ENCODE peak calls at places on chromosome 14, in seven cellular contexts. One of them, this sample, is unnamed.

GRCh38 chr14:102481371-102481770 is 28.2 kb downstream of the ANKRD9 start:
- DNase-seq in body of pancreas: no peak
- DNase-seq in GM23248: no peak
- DNase-seq in esophagus squamous epithelium: no peak
- DNase-seq in uterus: no peak
- DNase-seq in astrocyte: no peak
- DNase-seq in H9: no peak
- DNase-seq in this sample: no peak

GRCh38 chr14:69266572-69267345 is 6.8 kb downstream of the GALNT16 start:
- DNase-seq in body of pancreas: no peak
- DNase-seq in GM23248: no peak
- DNase-seq in esophagus squamous epithelium: no peak
- DNase-seq in uterus: no peak
- DNase-seq in astrocyte: no peak
- DNase-seq in H9: no peak
- DNase-seq in this sample: no peak

GRCh38 chr14:72610096-72610830 is 283.6 kb downstream of the DPF3 start:
- DNase-seq in body of pancreas: no peak
- DNase-seq in GM23248: no peak
- DNase-seq in esophagus squamous epithelium: no peak
- DNase-seq in uterus: no peak
- DNase-seq in astrocyte: no peak
- DNase-seq in H9: peak; percentile 8
- DNase-seq in this sample: no peak

GRCh38 chr14:72608391-72609204 is 285.3 kb downstream of the DPF3 start:
- DNase-seq in body of pancreas: no peak
- DNase-seq in GM23248: peak; percentile 97
- DNase-seq in esophagus squamous epithelium: no peak
- DNase-seq in uterus: no peak
- DNase-seq in astrocyte: peak; percentile 97
- DNase-seq in H9: no peak
- DNase-seq in this sample: no peak

GRCh38 chr14:31858868-31859267 is 218.2 kb upstream of the ARHGAP5 start:
- DNase-seq in body of pancreas: no peak
- DNase-seq in GM23248: peak; percentile 32
- DNase-seq in esophagus squamous epithelium: no peak
- DNase-seq in uterus: no peak
- DNase-seq in astrocyte: no peak
- DNase-seq in H9: no peak
- DNase-seq in this sample: no peak

GRCh38 chr14:37668646-37669045 is 73.2 kb downstream of the TTC6 start:
- DNase-seq in body of pancreas: no peak
- DNase-seq in GM23248: peak; percentile 20
- DNase-seq in esophagus squamous epithelium: no peak
- DNase-seq in uterus: no peak
- DNase-seq in astrocyte: peak; percentile 53
- DNase-seq in H9: no peak
- DNase-seq in this sample: no peak

GRCh38 chr14:21039059-21039422 is 3.1 kb upstream of the RNASE7 start:
- DNase-seq in body of pancreas: peak; percentile 96
- DNase-seq in GM23248: peak; percentile 35
- DNase-seq in esophagus squamous epithelium: no peak
- DNase-seq in uterus: peak; percentile 95
- DNase-seq in astrocyte: peak; percentile 49
- DNase-seq in H9: peak; percentile 77
- DNase-seq in this sample: no peak

GRCh38 chr14:70886421-70887206 is 20.6 kb upstream of the PCNX1 start:
- DNase-seq in body of pancreas: no peak
- DNase-seq in GM23248: no peak
- DNase-seq in esophagus squamous epithelium: no peak
- DNase-seq in uterus: no peak
- DNase-seq in astrocyte: no peak
- DNase-seq in H9: no peak
- DNase-seq in this sample: peak; percentile 47

GRCh38 chr14:61885203-61885961 is 123.2 kb downstream of the SNAPC1 start:
- DNase-seq in body of pancreas: no peak
- DNase-seq in GM23248: no peak
- DNase-seq in esophagus squamous epithelium: no peak
- DNase-seq in uterus: no peak
- DNase-seq in astrocyte: no peak
- DNase-seq in H9: no peak
- DNase-seq in this sample: no peak

GRCh38 chr14:96582641-96582980 is 80.4 kb downstream of the PAPOLA start:
- DNase-seq in body of pancreas: no peak
- DNase-seq in GM23248: no peak
- DNase-seq in esophagus squamous epithelium: no peak
- DNase-seq in uterus: no peak
- DNase-seq in astrocyte: no peak
- DNase-seq in H9: peak; percentile 17
- DNase-seq in this sample: no peak

GRCh38 chr14:60933920-60934655 is 46.8 kb downstream of the TRMT5 start:
- DNase-seq in body of pancreas: no peak
- DNase-seq in GM23248: no peak
- DNase-seq in esophagus squamous epithelium: no peak
- DNase-seq in uterus: no peak
- DNase-seq in astrocyte: no peak
- DNase-seq in H9: no peak
- DNase-seq in this sample: no peak

GRCh38 chr14:26261368-26262122 is 336.3 kb downstream of the NOVA1 start:
- DNase-seq in body of pancreas: no peak
- DNase-seq in GM23248: no peak
- DNase-seq in esophagus squamous epithelium: no peak
- DNase-seq in uterus: no peak
- DNase-seq in astrocyte: no peak
- DNase-seq in H9: peak; percentile 49
- DNase-seq in this sample: no peak

GRCh38 chr14:27712364-27712763 is 1054.2 kb upstream of the FOXG1 start:
- DNase-seq in body of pancreas: no peak
- DNase-seq in GM23248: no peak
- DNase-seq in esophagus squamous epithelium: no peak
- DNase-seq in uterus: no peak
- DNase-seq in astrocyte: no peak
- DNase-seq in H9: no peak
- DNase-seq in this sample: no peak

GRCh38 chr14:32358781-32359180 is 29.7 kb downstream of the AKAP6 start:
- DNase-seq in body of pancreas: no peak
- DNase-seq in GM23248: no peak
- DNase-seq in esophagus squamous epithelium: no peak
- DNase-seq in uterus: no peak
- DNase-seq in astrocyte: no peak
- DNase-seq in H9: no peak
- DNase-seq in this sample: no peak

GRCh38 chr14:68666206-68666730 is 126.6 kb downstream of the ZFP36L1 start:
- DNase-seq in body of pancreas: no peak
- DNase-seq in GM23248: peak; percentile 26
- DNase-seq in esophagus squamous epithelium: no peak
- DNase-seq in uterus: no peak
- DNase-seq in astrocyte: no peak
- DNase-seq in H9: no peak
- DNase-seq in this sample: no peak

DNA sequence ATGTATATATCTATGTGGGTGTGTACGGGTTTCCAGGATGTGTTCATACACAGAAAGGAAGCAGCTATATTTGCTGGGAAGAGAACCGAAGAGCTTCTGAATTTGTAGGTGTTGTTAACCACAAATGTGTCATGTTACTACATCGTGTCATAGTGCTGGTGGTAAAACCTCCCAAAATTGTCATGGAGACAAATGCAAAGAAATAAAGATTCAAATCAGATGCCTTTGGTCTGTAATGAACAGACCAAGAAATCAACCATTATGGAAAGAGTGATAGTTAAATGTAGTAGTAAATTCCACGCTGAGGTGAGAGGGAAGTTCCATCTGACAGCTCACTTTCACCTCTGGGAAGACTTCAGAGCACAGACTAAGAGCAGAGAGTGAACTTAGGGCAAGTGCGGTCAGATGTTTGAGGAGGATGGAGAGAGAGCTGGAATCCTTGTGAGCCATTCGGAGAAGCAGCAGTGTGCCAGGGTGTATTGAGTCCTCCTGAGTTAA is 487.5 kb downstream of the TMEM121 start:
- DNase-seq in body of pancreas: no peak
- DNase-seq in GM23248: no peak
- DNase-seq in esophagus squamous epithelium: no peak
- DNase-seq in uterus: no peak
- DNase-seq in astrocyte: no peak
- DNase-seq in H9: no peak
- DNase-seq in this sample: peak; percentile 71
- H3K4me1 ChIP-seq in body of pancreas: no peaks in the 10 kb centered on the region
- H3K4me1 ChIP-seq in GM23248: no peaks in the 10 kb centered on the region
- H3K4me1 ChIP-seq in esophagus squamous epithelium: no peaks in the 10 kb centered on the region
- H3K4me1 ChIP-seq in uterus: no peaks in the 10 kb centered on the region
- H3K4me1 ChIP-seq in astrocyte: no peaks in the 10 kb centered on the region
- H3K4me1 ChIP-seq in H9: no peaks in the 10 kb centered on the region
- H3K4me1 ChIP-seq in this sample: peaks cover 16% of the 10 kb centered on the region

GRCh38 chr14:34029921-34030334 is 79.1 kb upstream of the EGLN3 start:
- DNase-seq in body of pancreas: peak; percentile 23
- DNase-seq in GM23248: peak; percentile 38
- DNase-seq in esophagus squamous epithelium: no peak
- DNase-seq in uterus: peak; percentile 70
- DNase-seq in astrocyte: peak; percentile 67
- DNase-seq in H9: peak; percentile 36
- DNase-seq in this sample: no peak

GRCh38 chr14:34034447-34035176 is 83.7 kb upstream of the EGLN3 start:
- DNase-seq in body of pancreas: no peak
- DNase-seq in GM23248: no peak
- DNase-seq in esophagus squamous epithelium: no peak
- DNase-seq in uterus: no peak
- DNase-seq in astrocyte: no peak
- DNase-seq in H9: no peak
- DNase-seq in this sample: no peak

GRCh38 chr14:34030864-34031263 is 80.0 kb upstream of the EGLN3 start:
- DNase-seq in body of pancreas: no peak
- DNase-seq in GM23248: peak; percentile 70
- DNase-seq in esophagus squamous epithelium: no peak
- DNase-seq in uterus: peak; percentile 66
- DNase-seq in astrocyte: peak; percentile 74
- DNase-seq in H9: no peak
- DNase-seq in this sample: no peak

GRCh38 chr14:34035177-34035933 is 84.5 kb upstream of the EGLN3 start:
- DNase-seq in body of pancreas: no peak
- DNase-seq in GM23248: no peak
- DNase-seq in esophagus squamous epithelium: no peak
- DNase-seq in uterus: no peak
- DNase-seq in astrocyte: no peak
- DNase-seq in H9: no peak
- DNase-seq in this sample: no peak

DNA sequence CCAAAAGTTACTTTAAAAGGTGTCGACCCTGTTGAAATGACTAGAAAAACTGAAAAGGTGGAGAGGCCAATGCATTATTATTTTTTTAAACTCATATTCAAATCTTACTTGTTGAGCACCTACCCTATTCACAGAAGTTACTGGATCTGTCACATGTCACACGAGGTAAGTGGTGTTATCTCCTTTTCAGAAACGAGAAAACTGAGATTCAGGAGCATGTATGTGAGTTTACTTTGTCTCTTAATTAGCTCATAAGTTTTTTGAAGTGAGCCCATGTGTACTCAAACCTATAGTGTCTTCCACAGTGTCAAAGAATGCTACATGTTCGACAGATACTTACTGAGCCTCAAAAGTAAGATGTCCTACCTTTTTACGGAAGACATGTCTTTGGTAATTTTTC is 81.8 kb upstream of the EGLN3 start:
- DNase-seq in body of pancreas: no peak
- DNase-seq in GM23248: no peak
- DNase-seq in esophagus squamous epithelium: no peak
- DNase-seq in uterus: no peak
- DNase-seq in astrocyte: no peak
- DNase-seq in H9: no peak
- DNase-seq in this sample: no peak
- H3K4me1 ChIP-seq in body of pancreas: no peaks in the 10 kb centered on the region
- H3K4me1 ChIP-seq in GM23248: peaks cover 12% of the 10 kb centered on the region
- H3K4me1 ChIP-seq in esophagus squamous epithelium: peaks cover 6% of the 10 kb centered on the region
- H3K4me1 ChIP-seq in uterus: no peaks in the 10 kb centered on the region
- H3K4me1 ChIP-seq in astrocyte: no peaks in the 10 kb centered on the region
- H3K4me1 ChIP-seq in H9: peaks cover 3% of the 10 kb centered on the region
- H3K4me1 ChIP-seq in this sample: no peaks in the 10 kb centered on the region

GRCh38 chr14:99472937-99473336 is 7.7 kb downstream of the SETD3 start:
- DNase-seq in body of pancreas: no peak
- DNase-seq in GM23248: no peak
- DNase-seq in esophagus squamous epithelium: no peak
- DNase-seq in uterus: no peak
- DNase-seq in astrocyte: no peak
- DNase-seq in H9: no peak
- DNase-seq in this sample: no peak
- H3K4me1 ChIP-seq in body of pancreas: peaks cover 8% of the 10 kb centered on the region
- H3K4me1 ChIP-seq in GM23248: peaks cover 11% of the 10 kb centered on the region
- H3K4me1 ChIP-seq in esophagus squamous epithelium: no peaks in the 10 kb centered on the region
- H3K4me1 ChIP-seq in uterus: no peaks in the 10 kb centered on the region
- H3K4me1 ChIP-seq in astrocyte: no peaks in the 10 kb centered on the region
- H3K4me1 ChIP-seq in H9: peaks cover 2% of the 10 kb centered on the region
- H3K4me1 ChIP-seq in this sample: peaks cover 31% of the 10 kb centered on the region

GRCh38 chr14:51660720-51661119 is 9.0 kb downstream of the FRMD6 start:
- DNase-seq in body of pancreas: no peak
- DNase-seq in GM23248: peak; percentile 39
- DNase-seq in esophagus squamous epithelium: no peak
- DNase-seq in uterus: no peak
- DNase-seq in astrocyte: no peak
- DNase-seq in H9: no peak
- DNase-seq in this sample: no peak

GRCh38 chr14:51654549-51654879 is 2.8 kb downstream of the FRMD6 start:
- DNase-seq in body of pancreas: no peak
- DNase-seq in GM23248: peak; percentile 51
- DNase-seq in esophagus squamous epithelium: no peak
- DNase-seq in uterus: no peak
- DNase-seq in astrocyte: no peak
- DNase-seq in H9: no peak
- DNase-seq in this sample: no peak

GRCh38 chr14:51661504-51661903 is 9.8 kb downstream of the FRMD6 start:
- DNase-seq in body of pancreas: no peak
- DNase-seq in GM23248: peak; percentile 79
- DNase-seq in esophagus squamous epithelium: no peak
- DNase-seq in uterus: no peak
- DNase-seq in astrocyte: no peak
- DNase-seq in H9: no peak
- DNase-seq in this sample: no peak

GRCh38 chr14:51657762-51658161 is 6.1 kb downstream of the FRMD6 start:
- DNase-seq in body of pancreas: no peak
- DNase-seq in GM23248: peak; percentile 81
- DNase-seq in esophagus squamous epithelium: no peak
- DNase-seq in uterus: no peak
- DNase-seq in astrocyte: no peak
- DNase-seq in H9: no peak
- DNase-seq in this sample: no peak

DNA sequence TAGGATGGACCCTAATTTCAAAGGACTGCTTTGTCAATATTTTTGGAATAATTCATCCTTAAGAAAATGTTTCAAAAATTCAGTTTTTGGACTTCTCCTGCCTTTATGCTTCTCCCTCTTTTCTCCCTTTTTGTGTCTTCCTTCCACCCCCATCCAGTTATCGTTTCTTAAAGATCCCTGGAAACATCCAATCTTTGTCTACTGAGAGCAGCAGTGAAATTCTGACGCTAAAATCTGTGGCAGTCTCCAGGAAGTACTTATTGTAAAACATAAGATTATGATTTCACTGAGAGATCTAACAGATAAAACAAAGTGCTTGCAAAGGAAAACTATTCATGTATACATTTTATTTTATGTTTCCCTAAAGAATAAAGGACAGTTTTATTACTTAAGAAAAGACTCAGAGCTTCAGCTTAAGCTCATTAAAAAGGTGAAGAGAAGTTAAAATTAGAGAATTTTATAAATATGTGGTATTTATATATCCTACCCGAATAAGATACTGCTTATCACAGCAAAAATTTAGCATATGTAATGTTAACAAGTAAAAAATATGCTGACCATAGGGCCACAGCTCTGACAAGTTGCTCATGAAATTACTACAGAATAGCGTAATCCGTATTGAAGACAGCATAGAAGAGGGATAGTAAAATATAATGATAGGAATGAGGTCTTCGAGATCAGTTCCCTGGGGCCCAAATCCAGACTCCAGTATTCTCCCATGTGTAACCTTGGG is 6.9 kb downstream of the FRMD6 start:
- DNase-seq in body of pancreas: no peak
- DNase-seq in GM23248: peak; percentile 35
- DNase-seq in esophagus squamous epithelium: no peak
- DNase-seq in uterus: no peak
- DNase-seq in astrocyte: no peak
- DNase-seq in H9: no peak
- DNase-seq in this sample: no peak
- H3K4me1 ChIP-seq in body of pancreas: peaks cover 3% of the 10 kb centered on the region
- H3K4me1 ChIP-seq in GM23248: peaks cover 63% of the 10 kb centered on the region
- H3K4me1 ChIP-seq in esophagus squamous epithelium: no peaks in the 10 kb centered on the region
- H3K4me1 ChIP-seq in uterus: peaks cover 18% of the 10 kb centered on the region
- H3K4me1 ChIP-seq in astrocyte: peaks cover 26% of the 10 kb centered on the region
- H3K4me1 ChIP-seq in H9: peaks cover 10% of the 10 kb centered on the region
- H3K4me1 ChIP-seq in this sample: peaks cover 1% of the 10 kb centered on the region

This sample was measured in CD4-positive, alpha-beta memory T cell.